ENCODE peak calls at places on chromosomes 3 and 15, in four cellular contexts. T, Y, V and K are unnamed samples. For H3K4me1, the result is how much of the 10 kb centered on the place peaks cover.

GRCh38 chr15:82124331-82125263 is 78.8 kb upstream of the MEX3B start:
- DNase-seq in T (no peak), Y (no peak), V (no peak), K (peak)

GRCh38 chr15:69679623-69680228 is 227.1 kb downstream of the RPLP1 start:
- DNase-seq in T (no peak), Y (no peak), V (no peak), K (no peak)

GRCh38 chr3:85508659-85509058 is 549.9 kb downstream of the CADM2 start:
- DNase-seq in T (no peak), Y (no peak), V (no peak), K (no peak)

GRCh38 chr15:88419830-88420229 is 47.4 kb downstream of the MRPL46 start:
- DNase-seq in T (no peak), Y (no peak), V (no peak), K (no peak)

GRCh38 chr3:51798561-51798960 is 19.5 kb upstream of the IQCF6 start:
- DNase-seq in T (no peak), Y (no peak), V (no peak), K (no peak)

GRCh38 chr3:81744366-81744765 is 17.1 kb downstream of the GBE1 start:
- DNase-seq in T (no peak), Y (no peak), V (no peak), K (no peak)

GRCh38 chr3:49867871-49868321 is 1.8 kb downstream of the CAMKV start:
- DNase-seq in T (no peak), Y (no peak), V (no peak), K (no peak)

GRCh38 chr15:48190932-48191573 is 412 bp upstream of the CTXN2 start:
- DNase-seq in T (peak), Y (peak), V (peak), K (peak)

GRCh38 chr3:194030372-194030771 is 105.6 kb upstream of the HES1 start:
- DNase-seq in T (peak), Y (no peak), V (no peak), K (peak)

GRCh38 chr15:80072285-80072684 is 12.8 kb downstream of the ZFAND6 start:
- DNase-seq in T (no peak), Y (no peak), V (no peak), K (peak)

GRCh38 chr3:59425371-59425770 is 375.5 kb upstream of the CFAP20DC start:
- DNase-seq in T (no peak), Y (peak), V (no peak), K (no peak)

GRCh38 chr15:100336061-100336460 is 5.7 kb downstream of the ADAMTS17 start:
- DNase-seq in T (no peak), Y (no peak), V (no peak), K (no peak)

GRCh38 chr15:40743466-40743865 is 11.6 kb downstream of the RMDN3 start:
- DNase-seq in T (no peak), Y (no peak), V (no peak), K (peak)

GRCh38 chr15:47384776-47385175 is 332.5 kb upstream of the SEMA6D start:
- DNase-seq in T (no peak), Y (no peak), V (no peak), K (no peak)

GRCh38 chr15:83194527-83194926 is 13.1 kb downstream of the HDGFL3 start:
- DNase-seq in T (no peak), Y (no peak), V (no peak), K (no peak)

GRCh38 chr3:123272547-123272946 is 70.8 kb downstream of the SEC22A start:
- DNase-seq in T (no peak), Y (no peak), V (no peak), K (no peak)

GRCh38 chr3:100635273-100635701 is 25.9 kb downstream of the ADGRG7 start:
- DNase-seq in T (peak), Y (no peak), V (no peak), K (peak)

GRCh38 chr3:114624676-114625181 is 330.9 kb downstream of the TIGIT start:
- DNase-seq in T (peak), Y (peak), V (peak), K (peak)

GRCh38 chr3:188150982-188151381 is 3.0 kb upstream of the LPP start:
- DNase-seq in T (no peak), Y (no peak), V (no peak), K (no peak)

GRCh38 chr15:67175643-67176071 is 78.8 kb downstream of the AAGAB start:
- DNase-seq in T (no peak), Y (peak), V (peak), K (peak)

GRCh38 chr3:112409061-112409460 is 76.1 kb downstream of the CD200 start:
- DNase-seq in T (no peak), Y (no peak), V (no peak), K (peak)
- H3K27ac ChIP-seq in T (no peak), Y (no peak), V (no peak), K (no peak)

GRCh38 chr3:71560665-71561064 is 22.9 kb downstream of the FOXP1 start:
- DNase-seq in T (no peak), Y (no peak), V (no peak), K (no peak)
- H3K4me1 ChIP-seq in T (under half), Y (under half), V (under half), K (under half)

DNA sequence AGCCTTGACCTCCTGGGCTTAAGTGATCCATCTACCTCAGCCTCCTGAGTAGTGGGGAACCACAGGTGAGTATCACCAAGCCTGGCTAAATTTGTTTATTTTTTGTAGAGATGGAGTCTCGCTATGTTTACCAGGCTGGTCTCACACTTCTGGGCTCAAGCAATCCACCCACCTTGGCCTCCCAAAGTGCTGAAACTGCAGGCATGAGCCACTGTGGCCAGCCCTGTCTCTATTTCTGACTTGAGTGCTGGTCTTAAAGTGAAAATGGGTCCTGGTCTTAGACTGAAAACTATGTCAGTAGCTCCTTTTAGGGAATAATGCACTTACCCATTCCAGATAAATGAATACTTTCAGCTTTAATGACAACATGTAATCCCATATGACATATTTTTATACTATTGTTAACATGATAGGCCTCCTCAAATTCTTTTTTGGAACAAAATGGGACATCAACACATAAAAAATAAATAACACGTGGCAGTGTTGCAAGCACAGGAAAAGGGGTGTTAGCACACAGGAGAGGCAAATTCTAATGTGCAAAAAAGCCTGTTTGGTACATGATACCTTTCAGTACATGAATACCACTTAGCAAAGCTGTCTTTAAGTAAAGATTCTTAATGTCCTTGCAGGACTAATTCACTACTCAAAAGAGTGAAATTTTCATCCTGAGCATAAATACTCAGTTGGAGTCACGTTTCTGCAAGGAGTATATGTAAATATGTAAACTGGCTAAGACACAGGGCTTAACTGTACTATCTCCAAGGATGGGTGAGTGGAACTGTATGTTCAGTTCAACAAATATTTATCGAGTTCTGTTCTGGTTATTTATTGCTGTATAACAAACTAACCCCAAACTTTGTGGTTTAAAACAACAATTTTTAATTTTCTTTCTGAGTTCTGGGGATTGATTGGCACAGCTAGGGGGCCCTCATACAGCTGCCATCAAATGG is 194.7 kb downstream of the NR1D2 start:
- DNase-seq in T (no peak), Y (no peak), V (no peak), K (no peak)
- H3K4me3 ChIP-seq in T (no peak), Y (no peak), V (no peak), K (no peak)

GRCh38 chr15:63226155-63226883 is 36.9 kb downstream of the RAB8B start:
- DNase-seq in T (no peak), Y (no peak), V (no peak), K (no peak)
- H3K27ac ChIP-seq in T (peak), Y (peak), V (peak), K (peak)

GRCh38 chr3:43855674-43856299 is 165.0 kb downstream of the ABHD5 start:
- DNase-seq in T (peak), Y (peak), V (peak), K (peak)

GRCh38 chr3:43856761-43857160 is 166.0 kb downstream of the ABHD5 start:
- DNase-seq in T (no peak), Y (no peak), V (no peak), K (no peak)

GRCh38 chr3:43857361-43858051 is 166.8 kb downstream of the ABHD5 start:
- DNase-seq in T (no peak), Y (no peak), V (no peak), K (no peak)

GRCh38 chr3:43856351-43856750 is 165.6 kb downstream of the ABHD5 start:
- DNase-seq in T (no peak), Y (no peak), V (no peak), K (no peak)

DNA sequence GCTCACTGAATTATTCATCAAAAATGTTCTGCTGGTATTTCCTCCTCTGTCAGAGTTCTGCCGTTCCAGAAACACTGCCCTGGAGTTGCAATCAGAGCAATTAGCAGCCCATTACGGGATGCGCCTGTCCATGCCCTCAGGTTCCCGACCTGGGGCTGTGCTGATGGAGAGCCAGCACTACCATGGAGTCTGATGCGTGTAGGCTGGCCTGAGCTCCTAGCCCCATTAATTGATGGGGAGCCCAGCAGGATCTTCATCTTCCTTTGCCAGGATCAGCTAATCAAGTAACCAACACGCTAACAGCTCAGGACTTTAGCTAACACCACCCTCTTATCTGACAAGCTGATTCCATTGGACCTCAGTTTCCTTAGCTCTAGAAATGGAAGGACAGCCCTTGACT is 164.2 kb downstream of the ABHD5 start:
- DNase-seq in T (no peak), Y (no peak), V (no peak), K (no peak)
- H3K4me1 ChIP-seq in T (under half), Y (under half), V (under half), K (under half)